ENCODE peak calls at places on chromosomes 5 and 9, in six cellular contexts. N is HEK293T, S is thoracic aorta, D is COLO829, B is kidney tubule cell, I is EL. F is an unnamed sample.

GRCh38 chr5:4804619-4805211 is 335.4 kb upstream of the ADAMTS16 start:
- DNase-seq in N (no peak), S (no peak), D (no peak), B (no peak), I (no peak), F (no peak)

GRCh38 chr5:31993182-31993961 is 180.7 kb downstream of the GOLPH3 start:
- DNase-seq in N (no peak), S (no peak), D (no peak), B (peak), I (peak), F (peak)

GRCh38 chr5:179607449-179607931 is 16.0 kb downstream of the HNRNPH1 start:
- DNase-seq in N (no peak), S (no peak), D (no peak), B (no peak), I (no peak), F (no peak)

GRCh38 chr9:133738806-133739150 is 626 bp upstream of the SARDH start:
- DNase-seq in N (no peak), S (no peak), D (no peak), B (no peak), I (no peak), F (no peak)

GRCh38 chr5:39274388-39275085 is 55.2 kb upstream of the FYB1 start:
- DNase-seq in N (no peak), S (no peak), D (no peak), B (peak), I (peak), F (no peak)

GRCh38 chr5:57642066-57642465 is 159.5 kb upstream of the ACTBL2 start:
- DNase-seq in N (no peak), S (no peak), D (no peak), B (no peak), I (no peak), F (no peak)

GRCh38 chr9:114370251-114370984 is 17.4 kb downstream of the AKNA start:
- DNase-seq in N (no peak), S (no peak), D (no peak), B (no peak), I (no peak), F (no peak)

GRCh38 chr5:73770601-73771025 is 144.6 kb downstream of the ARHGEF28 start:
- DNase-seq in N (no peak), S (no peak), D (no peak), B (no peak), I (no peak), F (no peak)

GRCh38 chr9:89309608-89310485 is 1.1 kb upstream of the CKS2 start:
- DNase-seq in N (no peak), S (no peak), D (no peak), B (peak), I (peak), F (no peak)

GRCh38 chr5:177447611-177448243 is 1.1 kb downstream of the PRR7 start:
- DNase-seq in N (no peak), S (peak), D (peak), B (peak), I (peak), F (peak)

GRCh38 chr9:79134654-79135053 is 437.1 kb upstream of the TLE4 start:
- DNase-seq in N (peak), S (no peak), D (no peak), B (peak), I (peak), F (peak)

GRCh38 chr5:108711898-108712297 is 35.8 kb upstream of the FER start:
- DNase-seq in N (no peak), S (no peak), D (no peak), B (no peak), I (no peak), F (no peak)

GRCh38 chr9:89166871-89167270 is 11.7 kb downstream of the SHC3 start:
- DNase-seq in N (no peak), S (no peak), D (no peak), B (no peak), I (no peak), F (no peak)

GRCh38 chr9:135079018-135079417 is 8.4 kb upstream of the OLFM1 start:
- DNase-seq in N (no peak), S (no peak), D (no peak), B (no peak), I (no peak), F (no peak)

GRCh38 chr5:73615947-73616346 is 10.0 kb upstream of the ARHGEF28 start:
- DNase-seq in N (no peak), S (no peak), D (no peak), B (no peak), I (no peak), F (no peak)

GRCh38 chr9:124512806-124513204 is 5.6 kb upstream of the NR5A1 start:
- DNase-seq in N (no peak), S (no peak), D (no peak), B (no peak), I (no peak), F (no peak)

GRCh38 chr5:174410716-174411512 is 313.5 kb upstream of the MSX2 start:
- DNase-seq in N (no peak), S (no peak), D (no peak), B (peak), I (peak), F (no peak)

GRCh38 chr5:132388244-132389050 is 18.9 kb downstream of the SLC22A5 start:
- DNase-seq in N (no peak), S (no peak), D (no peak), B (peak), I (peak), F (no peak)

GRCh38 chr9:114478459-114478858 is 26.8 kb downstream of the WHRN start:
- DNase-seq in N (no peak), S (no peak), D (no peak), B (no peak), I (no peak), F (no peak)

GRCh38 chr5:7321724-7322123 is 74.2 kb upstream of the ADCY2 start:
- DNase-seq in N (no peak), S (no peak), D (no peak), B (peak), I (peak), F (no peak)

GRCh38 chr9:112841261-112841660 is 49.4 kb downstream of the SLC46A2 start:
- DNase-seq in N (no peak), S (no peak), D (peak), B (no peak), I (no peak), F (no peak)

GRCh38 chr5:163614787-163615186 is 109.4 kb downstream of the MAT2B start:
- DNase-seq in N (no peak), S (no peak), D (no peak), B (no peak), I (peak), F (no peak)

GRCh38 chr5:79886940-79887339 is 104.1 kb downstream of the MTX3 start:
- DNase-seq in N (no peak), S (no peak), D (no peak), B (no peak), I (no peak), F (no peak)

GRCh38 chr9:69089491-69089890 is 53.9 kb downstream of the FXN start:
- DNase-seq in N (no peak), S (no peak), D (no peak), B (peak), I (no peak), F (no peak)

GRCh38 chr5:134252671-134253070 is 26.8 kb upstream of the PPP2CA start:
- DNase-seq in N (no peak), S (no peak), D (peak), B (peak), I (peak), F (peak)

GRCh38 chr9:127783111-127783621 is 2.7 kb upstream of the CDK9 start:
- DNase-seq in N (no peak), S (no peak), D (no peak), B (no peak), I (no peak), F (no peak)

GRCh38 chr9:77040340-77040739 is 20.9 kb downstream of the FOXB2 start:
- DNase-seq in N (no peak), S (no peak), D (no peak), B (no peak), I (no peak), F (no peak)

GRCh38 chr9:72147676-72148075 is 1.6 kb upstream of the GDA start:
- DNase-seq in N (no peak), S (no peak), D (no peak), B (no peak), I (no peak), F (no peak)

GRCh38 chr5:59729820-59730219 is 163.7 kb downstream of the PDE4D start:
- DNase-seq in N (no peak), S (no peak), D (no peak), B (no peak), I (no peak), F (no peak)

GRCh38 chr5:172052454-172053236 is 46.2 kb upstream of the FBXW11 start:
- DNase-seq in N (no peak), S (no peak), D (no peak), B (peak), I (peak), F (no peak)

GRCh38 chr5:16593013-16593412 is 23.8 kb downstream of the RETREG1 start:
- DNase-seq in N (no peak), S (no peak), D (no peak), B (peak), I (peak), F (no peak)

GRCh38 chr9:19286634-19287188 is 56.2 kb downstream of the DENND4C start:
- DNase-seq in N (peak), S (no peak), D (no peak), B (no peak), I (no peak), F (peak)

GRCh38 chr5:135054546-135054945 is 20.5 kb upstream of the PITX1 start:
- DNase-seq in N (no peak), S (no peak), D (no peak), B (no peak), I (no peak), F (no peak)

GRCh38 chr9:134726722-134727034 is 85.1 kb downstream of the COL5A1 start:
- DNase-seq in N (no peak), S (no peak), D (no peak), B (no peak), I (no peak), F (no peak)

GRCh38 chr5:175922192-175922885 is 45.8 kb downstream of the THOC3 start:
- DNase-seq in N (peak), S (no peak), D (no peak), B (peak), I (peak), F (peak)

GRCh38 chr9:36893911-36894310 is 140.2 kb downstream of the PAX5 start:
- DNase-seq in N (no peak), S (no peak), D (no peak), B (no peak), I (no peak), F (no peak)

GRCh38 chr5:170848033-170848432 is 13.8 kb upstream of the RANBP17 start:
- DNase-seq in N (no peak), S (no peak), D (no peak), B (peak), I (peak), F (peak)

GRCh38 chr5:176918613-176919012 is 19.5 kb upstream of the HK3 start:
- DNase-seq in N (no peak), S (no peak), D (no peak), B (no peak), I (no peak), F (no peak)

F was measured in mammary epithelial cell.